ENCODE peak calls at places on chromosomes 12 and 14, in five cellular contexts. R is effector memory CD4-positive, alpha-beta T cell; F is sigmoid colon; J is colonic mucosa; B is left ventricle myocardium inferior. N is an unnamed sample.

GRCh38 chr12:5499566-5500325 is 67.8 kb downstream of the NTF3 start:
- DNase-seq in F (no peak), B (no peak), R (no peak), J (peak; percentile 82), N (no peak)

GRCh38 chr12:14514154-14514842 is 53.4 kb downstream of the PLBD1 start:
- DNase-seq in B (no peak), F (no peak), R (no peak), J (peak; percentile 77), N (no peak)

GRCh38 chr12:22101749-22102243 is 55.8 kb downstream of the CMAS start:
- DNase-seq in F (no peak), B (no peak), R (no peak), J (peak; percentile 24), N (no peak)

GRCh38 chr14:103385994-103386491 is 828 bp downstream of the MARK3 start:
- DNase-seq in F (peak; percentile 68), R (no peak), J (peak; percentile 55), B (no peak), N (no peak)

GRCh38 chr12:99390707-99391106 is 256.8 kb upstream of the GARIN6 start:
- DNase-seq in R (no peak), J (no peak), F (no peak), B (no peak), N (no peak)

GRCh38 chr12:60539592-60539991 is 943.8 kb downstream of the SLC16A7 start:
- DNase-seq in B (no peak), R (no peak), J (no peak), F (no peak), N (no peak)

GRCh38 chr12:80702889-80703605 is 4.4 kb upstream of the MYF6 start:
- DNase-seq in F (no peak), R (no peak), B (no peak), J (no peak), N (no peak)

GRCh38 chr12:50006754-50007442 is 18.4 kb downstream of the RACGAP1 start:
- DNase-seq in F (no peak), R (no peak), J (no peak), B (no peak), N (peak; percentile 21)

GRCh38 chr12:122560138-122560537 is 33.1 kb downstream of the KNTC1 start:
- DNase-seq in B (no peak), R (no peak), F (no peak), J (no peak), N (no peak)

GRCh38 chr14:100824156-100824555 is 1.8 kb upstream of the MEG3 start:
- DNase-seq in J (no peak), B (peak; percentile 57), F (peak; percentile 77), R (no peak), N (no peak)

GRCh38 chr12:90729741-90730140 is 225.2 kb downstream of the CCER1 start:
- DNase-seq in J (no peak), R (no peak), B (no peak), F (no peak), N (no peak)

GRCh38 chr12:76595056-76595455 is 35.5 kb upstream of the OSBPL8 start:
- DNase-seq in J (no peak), F (no peak), R (no peak), B (no peak), N (no peak)

GRCh38 chr14:89121961-89122675 is 294.9 kb downstream of the FOXN3 start:
- DNase-seq in B (no peak), F (no peak), J (no peak), R (no peak), N (no peak)

GRCh38 chr14:35940291-35940690 is 114.2 kb downstream of the BRMS1L start:
- DNase-seq in F (no peak), R (no peak), B (no peak), J (no peak), N (no peak)

GRCh38 chr14:68266998-68267397 is 447.4 kb downstream of the RAD51B start:
- DNase-seq in B (no peak), F (no peak), R (no peak), J (no peak), N (no peak)

GRCh38 chr12:30614031-30614430 is 81.6 kb downstream of the IPO8 start:
- DNase-seq in F (no peak), J (no peak), B (no peak), R (no peak), N (no peak)

GRCh38 chr14:97785495-97785894 is 988.3 kb downstream of the VRK1 start:
- DNase-seq in B (no peak), J (no peak), R (no peak), F (no peak), N (no peak)

GRCh38 chr14:91417983-91418386 is 365 bp upstream of the CCDC88C start:
- DNase-seq in F (no peak), R (peak; percentile 52), J (no peak), B (no peak), N (no peak)

GRCh38 chr14:68884031-68885030 is 91.5 kb upstream of the ZFP36L1 start:
- DNase-seq in J (no peak), F (peak; percentile 93), R (no peak), B (peak; percentile 63), N (no peak)

GRCh38 chr12:66050283-66050576 is 80.3 kb downstream of the LLPH start:
- DNase-seq in J (no peak), B (no peak), F (no peak), R (no peak), N (no peak)

GRCh38 chr12:4271433-4272013 is 2.0 kb upstream of the CCND2 start:
- DNase-seq in R (no peak), J (no peak), B (no peak), F (no peak), N (no peak)

GRCh38 chr12:48029811-48030650 is 25.8 kb upstream of the COL2A1 start:
- DNase-seq in F (no peak), R (no peak), B (no peak), J (no peak), N (no peak)

GRCh38 chr14:44463386-44464004 is 43.6 kb downstream of the FSCB start:
- DNase-seq in J (no peak), B (no peak), R (no peak), F (no peak), N (no peak)

DNA sequence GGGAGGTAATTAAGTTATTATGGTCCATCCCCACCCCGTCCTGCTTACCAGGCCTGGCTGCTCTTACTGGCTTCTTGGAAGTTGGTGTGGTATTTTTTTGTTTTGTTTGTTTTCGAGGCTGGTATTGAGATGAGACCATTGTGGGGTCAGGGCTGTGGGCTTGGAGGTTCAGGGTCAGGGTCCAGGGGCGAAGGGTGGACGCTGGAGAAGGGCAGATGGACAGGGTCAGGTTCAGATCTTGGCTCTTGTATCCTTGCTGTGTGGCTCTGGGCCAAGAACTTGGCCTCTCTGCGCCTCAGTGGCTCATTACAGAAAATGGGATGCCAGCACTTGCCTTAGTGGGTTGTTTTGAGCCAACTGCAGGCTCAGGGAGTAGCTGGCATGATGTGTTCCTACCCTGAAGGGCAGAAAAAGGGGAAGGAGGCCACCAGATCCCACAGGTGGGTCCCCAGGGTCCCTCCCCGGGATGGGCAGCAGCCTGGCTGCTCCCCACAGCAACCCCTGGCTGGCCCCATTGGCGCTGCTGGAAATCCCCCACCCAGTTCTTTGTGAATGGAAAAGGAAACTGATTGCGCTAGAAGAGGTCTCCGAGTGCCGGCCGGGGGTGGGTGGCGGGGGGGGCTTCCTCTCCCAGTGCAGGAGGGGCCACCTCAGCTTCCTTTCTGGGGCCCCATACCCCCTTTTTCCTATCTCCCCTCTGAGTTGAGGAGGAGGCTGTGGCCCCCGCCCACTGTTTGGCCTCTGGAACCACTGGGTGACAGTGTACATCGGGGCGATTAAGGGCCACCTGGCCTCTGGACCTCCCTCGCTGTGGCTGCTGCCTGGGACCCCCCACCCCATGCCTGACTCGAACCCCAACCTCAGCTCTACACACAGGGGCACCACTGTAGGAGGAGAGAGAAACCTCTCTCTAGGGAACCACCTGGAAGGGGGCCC is 25.0 kb downstream of the SH2B3 start:
- DNase-seq in J (no peak), F (no peak), B (no peak), R (peak; percentile 76), N (no peak)
- H3K4me1 ChIP-seq in J (peaks cover 74% of the 10 kb centered on the region), F (peaks cover 48% of the 10 kb centered on the region), B (peaks cover 100% of the 10 kb centered on the region), R (peaks cover 94% of the 10 kb centered on the region), N (peaks cover 96% of the 10 kb centered on the region)

DNA sequence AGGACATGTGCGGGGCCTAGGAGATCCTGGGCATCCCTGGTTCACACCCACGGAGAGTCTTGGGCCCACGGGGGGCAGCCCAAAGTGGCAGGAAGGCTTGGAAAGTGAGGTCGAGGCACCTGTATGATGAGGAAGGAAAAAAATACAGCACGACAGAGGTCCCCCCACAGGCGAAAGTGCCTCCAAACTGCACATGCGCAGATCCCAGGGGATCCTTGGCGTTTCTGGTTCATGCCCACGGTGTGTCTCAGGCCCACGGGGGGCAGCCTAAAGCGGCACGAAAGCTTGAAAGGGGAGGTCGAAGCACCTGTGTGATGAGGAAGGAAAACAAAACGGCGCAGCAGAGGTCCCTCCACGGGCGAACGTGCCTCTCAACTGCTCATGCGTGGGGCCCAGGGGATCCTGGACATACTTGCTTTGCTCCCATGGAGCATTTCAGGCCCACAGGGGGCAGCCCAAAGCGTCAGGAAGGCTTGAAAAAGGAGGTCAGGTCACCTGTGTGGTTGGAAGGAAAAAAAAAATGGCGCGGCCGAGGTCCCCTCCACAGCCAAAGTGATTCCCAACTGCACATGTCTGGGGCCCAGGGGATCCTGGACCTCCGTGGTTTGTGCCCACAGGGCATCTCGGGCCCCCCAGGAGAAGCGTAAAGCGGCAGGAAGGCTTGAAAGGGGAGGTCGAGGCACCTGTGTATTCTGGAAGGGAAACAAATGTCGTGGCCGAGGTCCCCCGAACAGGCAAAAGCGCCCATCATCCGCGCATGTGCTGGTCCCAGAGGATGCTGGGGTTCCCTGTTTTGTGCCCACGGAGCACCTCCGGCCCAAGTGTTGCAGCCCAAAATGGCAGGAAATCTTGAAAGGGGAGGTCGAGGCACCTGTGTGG is 582.6 kb downstream of the ALG10 start:
- DNase-seq in J (no peak), R (no peak), F (peak; percentile 52), B (no peak), N (peak; percentile 47)
- H3K9me3 ChIP-seq in J (no peaks in the 10 kb centered on the region), R (peaks cover 6% of the 10 kb centered on the region), F (peaks cover 24% of the 10 kb centered on the region), B (peaks cover 93% of the 10 kb centered on the region), N (peaks cover 85% of the 10 kb centered on the region)

GRCh38 chr14:105059035-105059916 is 6.0 kb downstream of the GPR132 start:
- DNase-seq in F (no peak), R (peak; percentile 53), B (peak; percentile 48), J (no peak), N (no peak)

GRCh38 chr14:105060751-105061427 is 4.3 kb downstream of the GPR132 start:
- DNase-seq in J (no peak), F (peak; percentile 70), R (no peak), B (peak; percentile 55), N (no peak)

GRCh38 chr14:105061428-105062047 is 3.7 kb downstream of the GPR132 start:
- DNase-seq in B (peak; percentile 70), F (peak; percentile 76), R (no peak), J (peak; percentile 40), N (no peak)

GRCh38 chr14:105058521-105059034 is 6.7 kb downstream of the GPR132 start:
- DNase-seq in B (no peak), R (no peak), J (no peak), F (no peak), N (no peak)

DNA sequence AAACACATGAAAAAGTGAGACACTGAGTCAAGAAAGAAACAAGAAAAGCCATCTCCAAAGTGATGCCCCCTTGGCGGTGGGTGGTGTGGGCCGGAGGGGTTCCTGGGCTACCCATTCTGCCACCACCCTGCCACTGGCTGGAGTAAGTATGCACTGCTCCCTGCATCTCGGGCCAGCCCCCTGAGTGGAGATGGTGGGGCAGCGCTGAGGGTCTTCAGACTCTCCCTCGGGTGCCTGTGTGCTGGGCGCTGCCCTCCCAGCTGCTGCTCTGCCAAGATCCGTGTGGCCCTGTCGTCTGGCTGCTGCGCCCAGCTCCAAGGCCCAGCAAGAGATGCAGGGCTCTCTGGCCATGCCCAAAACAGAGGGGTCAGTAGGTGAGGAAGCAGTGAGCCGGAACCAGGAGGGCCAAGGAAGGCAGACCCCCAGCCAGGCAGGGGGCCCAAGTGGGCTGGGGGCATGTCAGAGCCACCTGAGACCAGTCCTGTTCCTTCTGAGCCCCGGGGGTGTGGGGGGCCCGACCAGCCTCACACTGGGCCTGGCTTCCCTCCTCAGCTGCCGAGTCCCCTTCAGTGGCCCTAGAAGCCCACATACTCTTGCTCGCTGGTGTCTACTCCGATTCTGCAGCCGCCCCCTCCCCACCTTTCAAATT is 5.2 kb downstream of the GPR132 start:
- DNase-seq in F (no peak), B (no peak), J (no peak), R (no peak), N (no peak)
- H3K4me1 ChIP-seq in F (peaks cover 15% of the 10 kb centered on the region), B (peaks cover 68% of the 10 kb centered on the region), J (no peaks in the 10 kb centered on the region), R (peaks cover 65% of the 10 kb centered on the region), N (peaks cover 41% of the 10 kb centered on the region)

GRCh38 chr14:20167091-20167490 is 23.6 kb upstream of the OR11G2 start:
- DNase-seq in J (no peak), F (no peak), R (no peak), B (no peak), N (no peak)
- H3K9me3 ChIP-seq in J (no peaks in the 10 kb centered on the region), F (peaks cover 6% of the 10 kb centered on the region), R (peaks cover 4% of the 10 kb centered on the region), B (peaks cover 51% of the 10 kb centered on the region), N (no peaks in the 10 kb centered on the region)